ENCODE peak calls at places on chromosomes 2 and 18, in ten cellular contexts. O is upper lobe of right lung; A is psoas muscle; X is Jurkat, Clone E6-1; C is lung; U is lower lobe of right lung; I is endodermal cell; Y is mammary epithelial cell; R is mesendoderm; Z is astrocyte of the spinal cord. J is an unnamed sample.

GRCh38 chr2:197158138-197158537 is 152.4 kb downstream of the ANKRD44 start:
- DNase-seq in O (no peak), A (no peak), X (no peak), C (no peak), U (no peak), I (no peak), Y (no peak), R (no peak), Z (no peak), J (no peak)

GRCh38 chr18:39486268-39486667 is 1920.7 kb upstream of the CELF4 start:
- DNase-seq in O (no peak), A (no peak), X (no peak), C (no peak), U (no peak), I (no peak), Y (no peak), R (peak), Z (no peak), J (no peak)

GRCh38 chr2:41170589-41170988 is 718.7 kb upstream of the SLC8A1 start:
- DNase-seq in O (no peak), A (no peak), X (no peak), C (no peak), U (no peak), I (no peak), Y (no peak), R (no peak), Z (no peak), J (no peak)

GRCh38 chr2:19350678-19351401 is 7.6 kb downstream of the OSR1 start:
- DNase-seq in O (no peak), A (no peak), X (no peak), C (no peak), U (no peak), I (peak), Y (no peak), R (no peak), Z (no peak), J (no peak)

GRCh38 chr2:241232736-241233575 is 44.5 kb downstream of the ANO7 start:
- DNase-seq in O (peak), A (no peak), X (no peak), C (no peak), U (peak), I (no peak), Y (no peak), R (no peak), Z (no peak), J (no peak)

GRCh38 chr2:215171151-215171550 is 32.7 kb upstream of the ABCA12 start:
- DNase-seq in O (no peak), A (no peak), X (no peak), C (no peak), U (no peak), I (no peak), Y (peak), R (no peak), Z (peak), J (no peak)

GRCh38 chr18:26089247-26090129 is 925 bp downstream of the SS18 start:
- DNase-seq in O (no peak), A (no peak), X (no peak), C (no peak), U (no peak), I (no peak), Y (peak), R (peak), Z (peak), J (no peak)

GRCh38 chr18:48623468-48624220 is 84.8 kb downstream of the CTIF start:
- DNase-seq in O (no peak), A (no peak), X (no peak), C (no peak), U (no peak), I (no peak), Y (peak), R (peak), Z (peak), J (no peak)

GRCh38 chr2:69382547-69382946 is 4.5 kb downstream of the GFPT1 start:
- DNase-seq in O (no peak), A (no peak), X (no peak), C (no peak), U (no peak), I (no peak), Y (no peak), R (no peak), Z (no peak), J (no peak)

GRCh38 chr2:56182420-56182819 is 1.4 kb upstream of the CCDC85A start:
- DNase-seq in O (no peak), A (no peak), X (no peak), C (no peak), U (no peak), I (peak), Y (no peak), R (peak), Z (no peak), J (no peak)

GRCh38 chr18:79644006-79644665 is 35.5 kb upstream of the CTDP1 start:
- DNase-seq in O (peak), A (peak), X (peak), C (peak), U (peak), I (peak), Y (peak), R (peak), Z (peak), J (peak)

GRCh38 chr18:49651033-49651432 is 89.2 kb downstream of the LIPG start:
- DNase-seq in O (no peak), A (no peak), X (no peak), C (no peak), U (no peak), I (peak), Y (no peak), R (no peak), Z (no peak), J (no peak)

GRCh38 chr2:212135739-212136138 is 402.9 kb downstream of the ERBB4 start:
- DNase-seq in O (no peak), A (no peak), X (no peak), C (no peak), U (no peak), I (no peak), Y (no peak), R (no peak), Z (no peak), J (no peak)

GRCh38 chr18:68275616-68276015 is 439.3 kb downstream of the TMX3 start:
- DNase-seq in O (no peak), A (no peak), X (no peak), C (no peak), U (no peak), I (no peak), Y (peak), R (no peak), Z (peak), J (no peak)

GRCh38 chr2:144438722-144439508 is 81.0 kb downstream of the ZEB2 start:
- DNase-seq in O (no peak), A (no peak), X (no peak), C (no peak), U (no peak), I (no peak), Y (no peak), R (no peak), Z (no peak), J (no peak)

DNA sequence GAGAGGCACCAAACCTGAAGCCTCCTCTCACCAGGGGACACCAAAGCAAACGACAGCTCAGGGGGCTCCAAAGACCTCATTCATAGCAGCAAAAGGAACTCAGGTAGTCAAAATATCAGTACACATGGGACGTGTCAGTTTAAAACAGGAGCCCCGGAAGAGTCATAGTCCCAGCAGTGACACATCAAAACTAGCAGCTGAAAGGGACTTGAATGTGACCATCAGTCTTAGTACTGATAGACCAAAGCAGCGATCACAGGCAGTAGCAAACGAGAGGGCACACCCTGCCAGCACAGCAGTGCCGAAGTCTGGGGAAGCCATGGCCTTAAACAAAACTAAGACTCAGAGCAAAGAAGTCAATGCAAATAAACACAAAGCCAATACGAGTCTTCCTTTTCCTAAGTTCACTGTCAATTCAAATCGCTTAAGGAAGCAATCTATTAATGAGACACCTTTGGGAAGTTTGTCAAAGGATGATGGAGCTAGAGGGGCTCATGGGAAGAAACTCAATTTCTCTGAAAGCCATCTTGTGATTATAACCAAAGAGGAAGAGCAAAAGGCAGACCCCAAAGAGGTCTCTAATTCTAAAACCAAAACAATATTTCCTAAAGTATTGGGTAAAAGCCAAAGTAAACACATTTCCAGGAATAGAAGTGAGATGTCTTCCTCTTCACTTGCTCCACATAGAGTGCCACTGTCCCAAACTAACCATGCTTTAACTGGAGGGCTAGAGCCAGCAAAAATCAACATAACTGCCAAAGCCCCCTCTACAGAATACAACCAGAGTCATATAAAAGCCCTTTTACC is 1.2 kb downstream of the GALNT5 start:
- DNase-seq in O (no peak), A (no peak), X (no peak), C (no peak), U (no peak), I (peak), Y (no peak), R (no peak), Z (no peak), J (no peak)
- H3K4me3 ChIP-seq in O (peak), A (no peak), X (no peak), C (peak), U (peak), I (no peak), Y (peak), R (no peak), Z (peak), J (no peak)

DNA sequence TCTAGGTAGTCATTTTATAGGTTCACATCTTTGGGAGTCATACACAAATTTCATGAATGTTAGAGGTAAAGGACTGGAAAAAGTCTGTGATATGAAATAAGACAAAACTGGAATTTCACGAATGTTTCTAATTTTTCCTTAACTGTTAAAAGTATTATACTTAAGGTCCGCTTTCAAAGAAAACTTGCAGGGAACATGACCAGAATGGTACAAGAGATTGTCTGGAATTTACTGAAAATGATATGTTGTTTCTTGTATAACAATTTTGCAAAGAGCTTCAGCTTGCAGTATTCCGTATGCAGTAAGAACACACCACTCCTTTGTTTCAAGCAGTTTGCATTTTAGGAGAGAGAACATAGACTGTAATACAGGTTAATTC is 1.6 kb downstream of the DDX1 start:
- DNase-seq in O (no peak), A (no peak), X (no peak), C (no peak), U (no peak), I (no peak), Y (no peak), R (no peak), Z (no peak), J (no peak)
- H3K4me3 ChIP-seq in O (no peak), A (peak), X (peak), C (no peak), U (no peak), I (peak), Y (peak), R (no peak), Z (no peak), J (no peak)

DNA sequence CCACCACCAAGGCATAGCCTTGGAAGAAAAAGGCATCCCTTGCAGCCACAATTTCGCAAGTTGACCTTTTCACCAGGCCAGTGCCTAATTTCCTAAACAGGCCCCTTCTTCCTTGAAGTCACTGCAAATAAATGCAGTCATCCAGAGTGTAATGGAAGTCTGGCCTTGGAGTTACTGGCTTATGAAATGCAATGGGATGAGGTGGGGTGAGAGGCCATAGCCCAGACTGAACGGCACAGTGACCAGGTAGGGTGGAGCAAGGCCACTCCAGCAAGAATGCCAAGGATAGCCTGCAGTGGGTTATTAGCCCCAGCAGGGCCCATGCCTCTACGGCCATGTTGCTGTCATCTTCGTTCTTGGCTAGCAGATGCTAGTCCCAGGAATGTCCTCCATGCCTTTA is 68.4 kb downstream of the BCL11A start:
- DNase-seq in O (no peak), A (no peak), X (no peak), C (no peak), U (no peak), I (peak), Y (no peak), R (no peak), Z (no peak), J (no peak)
- H3K4me3 ChIP-seq in O (no peak), A (no peak), X (no peak), C (no peak), U (no peak), I (no peak), Y (no peak), R (no peak), Z (no peak), J (no peak)

DNA sequence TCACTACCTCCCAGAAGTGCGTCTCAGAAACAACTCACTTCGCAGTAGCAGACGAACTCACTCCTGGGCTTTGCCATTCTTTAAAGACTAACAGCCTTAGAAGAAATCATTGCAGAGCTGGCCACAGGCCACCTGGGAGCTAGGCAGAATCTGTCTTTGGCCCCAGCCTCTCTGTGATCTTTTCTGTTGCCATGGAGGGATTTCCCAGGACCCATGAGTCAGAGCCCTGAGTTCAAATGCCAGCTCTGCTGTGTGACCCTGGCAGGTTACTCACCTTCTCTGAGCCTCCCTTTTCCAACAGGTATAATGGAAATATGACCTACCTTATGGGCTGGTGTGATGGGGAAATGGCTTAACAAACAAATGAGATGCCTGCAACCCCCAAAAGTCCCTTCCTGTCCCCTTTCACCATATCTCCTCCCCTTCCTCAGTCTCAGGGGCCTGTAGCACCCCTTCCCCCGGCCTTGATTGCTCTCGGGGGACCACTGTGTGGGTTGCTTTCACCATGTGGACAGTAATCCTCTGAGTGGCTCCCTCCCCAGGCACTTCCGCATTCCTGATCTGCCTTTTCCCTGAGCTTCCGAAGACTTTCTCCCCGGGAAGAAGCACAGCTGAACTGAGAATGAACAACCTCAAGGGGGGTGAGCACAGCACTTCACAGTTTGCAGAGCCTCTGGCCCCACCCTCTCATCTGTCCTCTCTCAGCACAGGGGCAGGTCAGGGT is 34.0 kb upstream of the SLC66A3 start:
- DNase-seq in O (no peak), A (no peak), X (no peak), C (no peak), U (no peak), I (peak), Y (no peak), R (peak), Z (no peak), J (no peak)
- H3K4me3 ChIP-seq in O (no peak), A (no peak), X (no peak), C (no peak), U (no peak), I (no peak), Y (no peak), R (no peak), Z (no peak), J (no peak)

GRCh38 chr2:113276906-113277425 is 1.8 kb downstream of the PAX8 start:
- DNase-seq in O (no peak), A (no peak), X (no peak), C (no peak), U (no peak), I (no peak), Y (no peak), R (peak), Z (no peak), J (no peak)

GRCh38 chr2:113278073-113278811 is 479 bp downstream of the PAX8 start:
- DNase-seq in O (no peak), A (no peak), X (no peak), C (no peak), U (no peak), I (peak), Y (no peak), R (peak), Z (no peak), J (no peak)

GRCh38 chr2:113275556-113276215 is 3.0 kb downstream of the PAX8 start:
- DNase-seq in O (no peak), A (no peak), X (no peak), C (no peak), U (no peak), I (peak), Y (no peak), R (no peak), Z (no peak), J (no peak)

GRCh38 chr2:113277474-113278072 is 1.1 kb downstream of the PAX8 start:
- DNase-seq in O (no peak), A (no peak), X (no peak), C (no peak), U (no peak), I (peak), Y (no peak), R (peak), Z (no peak), J (no peak)

DNA sequence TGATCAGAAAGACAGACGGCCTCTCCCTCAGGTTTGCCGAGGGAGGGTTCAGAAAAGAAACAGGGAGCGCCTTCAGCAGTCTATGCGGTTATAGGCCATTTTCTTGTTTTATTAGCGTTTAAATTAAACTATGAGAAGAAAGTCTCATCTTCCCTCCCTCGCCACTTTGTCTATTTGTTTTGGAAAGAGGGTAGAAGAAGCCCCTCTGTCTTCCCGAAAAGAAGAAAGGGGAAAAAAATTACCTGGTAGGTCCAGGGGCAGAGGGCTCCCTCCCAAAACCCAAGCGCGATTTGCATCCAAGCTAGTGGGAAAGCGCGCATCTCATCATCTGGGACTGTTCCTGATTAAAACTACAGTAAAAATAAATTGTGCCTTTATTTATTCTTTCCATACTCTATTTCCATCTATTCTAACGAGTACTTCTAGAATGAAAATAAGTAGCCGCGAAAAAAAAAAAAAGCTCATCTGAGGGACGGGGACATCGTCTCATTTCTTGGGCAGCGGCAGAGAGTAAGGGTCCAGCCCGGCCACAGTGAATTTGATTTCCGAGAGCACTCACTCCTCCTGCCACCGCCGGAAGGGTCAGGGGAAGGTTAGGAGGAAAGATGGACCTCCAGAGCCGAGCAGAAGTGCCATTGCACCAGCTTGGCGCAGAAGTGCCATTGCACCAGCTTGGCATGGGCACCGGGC is 2.4 kb downstream of the PAX8 start:
- DNase-seq in O (no peak), A (no peak), X (no peak), C (no peak), U (no peak), I (no peak), Y (no peak), R (no peak), Z (no peak), J (no peak)
- H3K4me3 ChIP-seq in O (no peak), A (no peak), X (no peak), C (no peak), U (no peak), I (peak), Y (no peak), R (no peak), Z (peak), J (no peak)

GRCh38 chr2:237701859-237702370 is 74.5 kb downstream of the LRRFIP1 start:
- DNase-seq in O (no peak), A (no peak), X (no peak), C (no peak), U (no peak), I (no peak), Y (no peak), R (no peak), Z (no peak), J (no peak)
- H3K4me3 ChIP-seq in O (peak), A (no peak), X (no peak), C (no peak), U (peak), I (peak), Y (no peak), R (no peak), Z (no peak), J (no peak)

DNA sequence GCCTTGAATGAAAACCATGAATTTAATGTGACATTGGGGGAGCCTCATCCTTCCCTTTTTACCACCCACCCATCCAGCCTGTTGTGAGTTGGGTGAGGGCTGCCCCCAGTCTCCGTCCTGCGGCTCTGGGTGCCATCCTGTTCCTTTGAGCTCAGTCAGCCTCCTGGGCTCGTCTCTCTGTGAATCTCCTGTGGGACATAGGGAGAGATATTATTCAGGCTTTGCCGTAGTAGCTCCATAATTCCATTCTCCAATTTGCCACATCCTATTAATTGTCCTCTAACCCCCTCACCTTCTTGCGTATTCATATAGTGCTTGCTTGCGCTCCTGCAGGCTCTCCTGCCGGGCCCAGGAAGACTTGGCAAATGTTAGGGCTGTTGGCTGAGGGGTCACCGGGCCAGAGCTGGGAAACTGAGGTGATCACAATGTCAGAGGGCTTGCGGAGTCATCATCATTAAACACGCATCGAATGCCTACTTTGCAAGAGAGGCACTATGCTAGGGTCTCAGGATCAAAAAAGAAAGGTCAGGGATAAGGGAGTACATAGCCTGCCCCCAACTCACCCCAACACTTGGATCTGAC is 709 bp upstream of the DQX1 start:
- DNase-seq in O (no peak), A (no peak), X (no peak), C (no peak), U (no peak), I (no peak), Y (no peak), R (no peak), Z (no peak), J (no peak)
- H3K4me3 ChIP-seq in O (no peak), A (no peak), X (no peak), C (no peak), U (no peak), I (no peak), Y (no peak), R (no peak), Z (no peak), J (no peak)

GRCh38 chr2:85433511-85434089 is 15.1 kb downstream of the SH2D6 start:
- DNase-seq in O (peak), A (peak), X (no peak), C (peak), U (peak), I (peak), Y (peak), R (no peak), Z (peak), J (peak)
- H3K4me3 ChIP-seq in O (no peak), A (peak), X (no peak), C (no peak), U (no peak), I (no peak), Y (no peak), R (no peak), Z (no peak), J (no peak)